ENCODE peak calls at places on chromosome 15, in eight cellular contexts. A is fibroblast of mammary gland; J is CD8-positive, alpha-beta memory T cell; K is activated CD8-positive, alpha-beta memory T cell treated with anti-CD3 and anti-CD28 coated beads for 24 hours; S is neural progenitor cell; F is GM13976; H is T-helper 1 cell; L is NCI-H146. C is an unnamed sample.

GRCh38 chr15:80861776-80862175 is 82.6 kb downstream of the CEMIP start:
- DNase-seq in H (no peak), L (no peak), F (no peak), J (no peak), S (no peak), K (no peak), A (peak; percentile 70), C (no peak)

GRCh38 chr15:39051931-39052705 is 487.5 kb upstream of the RASGRP1 start:
- DNase-seq in L (no peak), J (no peak), A (no peak), S (no peak), H (no peak), F (no peak), K (no peak), C (no peak)

GRCh38 chr15:64513823-64514222 is 53.4 kb downstream of the ZNF609 start:
- DNase-seq in A (no peak), F (no peak), S (no peak), K (no peak), J (no peak), H (no peak), L (no peak), C (no peak)

GRCh38 chr15:95604634-95605036 is 725.9 kb upstream of the NR2F2 start:
- DNase-seq in S (no peak), K (no peak), A (peak; percentile 96), F (no peak), L (no peak), H (no peak), J (no peak), C (no peak)

GRCh38 chr15:49982586-49982985 is 136.4 kb downstream of the ATP8B4 start:
- DNase-seq in F (no peak), S (no peak), A (no peak), L (no peak), J (no peak), H (no peak), K (no peak), C (no peak)

GRCh38 chr15:25985179-25985578 is 122.1 kb upstream of the ATP10A start:
- DNase-seq in A (no peak), H (no peak), J (no peak), F (no peak), L (no peak), S (peak; percentile 91), K (no peak), C (no peak)

GRCh38 chr15:45871121-45871855 is 236.5 kb downstream of the SQOR start:
- DNase-seq in J (no peak), K (no peak), A (no peak), L (no peak), H (no peak), S (no peak), F (no peak), C (no peak)

GRCh38 chr15:85671156-85671555 is 123.6 kb downstream of the KLHL25 start:
- DNase-seq in J (no peak), H (no peak), A (peak; percentile 42), K (no peak), F (no peak), S (no peak), L (no peak), C (no peak)

GRCh38 chr15:49620174-49620573 is 444 bp downstream of the FAM227B start:
- DNase-seq in S (no peak), J (peak; percentile 14), A (peak; percentile 65), L (no peak), K (no peak), H (no peak), F (no peak), C (peak; percentile 4)

GRCh38 chr15:57017024-57017423 is 98.6 kb downstream of the TCF12 start:
- DNase-seq in A (peak; percentile 33), F (no peak), S (peak; percentile 27), L (no peak), J (no peak), K (no peak), H (no peak), C (no peak)

GRCh38 chr15:100841426-100841825 is 38.2 kb upstream of the ALDH1A3 start:
- DNase-seq in S (no peak), L (no peak), A (no peak), J (no peak), F (no peak), H (no peak), K (no peak), C (no peak)

GRCh38 chr15:38085104-38085503 is 150.7 kb downstream of the TMCO5A start:
- DNase-seq in A (no peak), F (no peak), H (no peak), L (no peak), K (no peak), S (no peak), J (no peak), C (peak; percentile 53)

GRCh38 chr15:52678036-52678467 is 1.1 kb downstream of the ATOSA start:
- DNase-seq in A (peak; percentile 69), H (peak; percentile 21), L (peak; percentile 42), S (peak; percentile 59), J (peak; percentile 54), K (peak; percentile 73), F (peak; percentile 58), C (peak; percentile 41)

GRCh38 chr15:68783226-68784054 is 37.3 kb downstream of the ANP32A start:
- DNase-seq in L (peak; percentile 4), A (no peak), H (peak; percentile 54), J (peak; percentile 53), S (peak; percentile 53), K (peak; percentile 81), F (peak; percentile 76), C (peak; percentile 74)

GRCh38 chr15:74040115-74040850 is 42.1 kb downstream of the GOLGA6A start:
- DNase-seq in H (no peak), F (no peak), A (peak; percentile 97), J (no peak), K (no peak), L (no peak), S (peak; percentile 25), C (no peak)

GRCh38 chr15:92001307-92001706 is 147.8 kb downstream of the SLCO3A1 start:
- DNase-seq in A (no peak), F (no peak), S (no peak), K (no peak), J (no peak), L (peak; percentile 84), H (no peak), C (no peak)

GRCh38 chr15:29616512-29616911 is 205.8 kb downstream of the TJP1 start:
- DNase-seq in H (no peak), K (no peak), S (no peak), J (no peak), A (no peak), F (no peak), L (no peak), C (no peak)

GRCh38 chr15:89196994-89197393 is 24.4 kb downstream of the RLBP1 start:
- DNase-seq in J (no peak), H (no peak), F (no peak), A (no peak), S (no peak), L (no peak), K (no peak), C (no peak)

GRCh38 chr15:28098766-28099554 is at the start of gene OCA2:
- DNase-seq in S (peak; percentile 91), J (peak; percentile 35), A (no peak), L (peak; percentile 70), K (peak; percentile 81), F (no peak), H (peak; percentile 45), C (peak; percentile 56)

GRCh38 chr15:57391537-57391936 is 15.2 kb downstream of the CGNL1 start:
- DNase-seq in S (no peak), J (no peak), H (no peak), L (no peak), A (no peak), F (no peak), K (no peak), C (no peak)

GRCh38 chr15:29143909-29144308 is 125.7 kb downstream of the NSMCE3 start:
- DNase-seq in S (no peak), H (no peak), L (no peak), J (no peak), A (peak; percentile 75), F (no peak), K (no peak), C (no peak)

GRCh38 chr15:58258501-58259274 is 120.5 kb downstream of the AQP9 start:
- DNase-seq in H (no peak), L (no peak), F (no peak), S (no peak), J (no peak), A (peak; percentile 2), K (no peak), C (no peak)

GRCh38 chr15:31320022-31320421 is 6.6 kb upstream of the KLF13 start:
- DNase-seq in L (no peak), S (peak; percentile 68), H (no peak), J (no peak), F (no peak), A (no peak), K (no peak), C (no peak)

GRCh38 chr15:39320355-39320754 is 260.5 kb upstream of the THBS1 start:
- DNase-seq in L (no peak), K (no peak), S (no peak), A (no peak), J (no peak), H (no peak), F (no peak), C (no peak)

GRCh38 chr15:44315164-44315563 is 26.6 kb downstream of the GOLM2 start:
- DNase-seq in J (no peak), A (no peak), K (no peak), S (no peak), L (no peak), F (no peak), H (no peak), C (no peak)

GRCh38 chr15:39925112-39925830 is 5.2 kb upstream of the GPR176 start:
- DNase-seq in F (no peak), L (no peak), J (no peak), S (peak; percentile 16), A (peak; percentile 58), K (no peak), H (no peak), C (no peak)

GRCh38 chr15:40493089-40493840 is 22.5 kb downstream of the CHST14 start:
- DNase-seq in J (peak; percentile 20), F (no peak), A (peak; percentile 34), S (no peak), H (no peak), L (no peak), K (peak; percentile 75), C (no peak)

GRCh38 chr15:90624278-90624930 is 92.7 kb upstream of the BLM start:
- DNase-seq in A (peak; percentile 27), H (no peak), K (no peak), L (no peak), F (no peak), S (no peak), J (no peak), C (no peak)

GRCh38 chr15:99485153-99485947 is 80.4 kb upstream of the MEF2A start:
- DNase-seq in S (no peak), H (no peak), A (no peak), L (no peak), J (no peak), K (peak; percentile 54), F (no peak), C (no peak)

GRCh38 chr15:70093070-70093469 is 4.6 kb downstream of the TLE3 start:
- DNase-seq in J (no peak), K (no peak), L (no peak), H (no peak), S (no peak), A (no peak), F (no peak), C (no peak)

GRCh38 chr15:35717721-35718120 is 171.8 kb upstream of the DPH6 start:
- DNase-seq in F (no peak), K (no peak), L (no peak), A (no peak), J (no peak), S (no peak), H (no peak), C (no peak)

GRCh38 chr15:72034351-72034750 is 83.6 kb downstream of the MYO9A start:
- DNase-seq in A (no peak), L (no peak), F (no peak), S (no peak), K (no peak), H (no peak), J (no peak), C (no peak)

GRCh38 chr15:87846746-87847145 is 409.8 kb downstream of the NTRK3 start:
- DNase-seq in S (no peak), K (no peak), H (no peak), L (no peak), J (no peak), F (no peak), A (peak; percentile 3), C (no peak)

GRCh38 chr15:77599899-77600298 is 32.8 kb downstream of the LINGO1 start:
- DNase-seq in L (peak; percentile 21), S (peak; percentile 52), A (peak; percentile 18), J (no peak), F (no peak), H (no peak), K (no peak), C (peak; percentile 45)